ENCODE peak calls at places on chromosome X, in four cellular contexts. One of them, this sample, is unnamed.

GRCh38 chrX:136214551-136214950 is 36.6 kb downstream of the MAP7D3 start:
- DNase-seq in GM12878: no peak
- DNase-seq in H1: no peak
- DNase-seq in HepG2: peak
- DNase-seq in this sample: no peak

GRCh38 chrX:109826954-109827708 is 94.1 kb upstream of the ACSL4 start:
- DNase-seq in GM12878: no peak
- DNase-seq in H1: no peak
- DNase-seq in HepG2: peak
- DNase-seq in this sample: no peak

GRCh38 chrX:134622813-134623185 is 35.5 kb downstream of the PLAC1 start:
- DNase-seq in HepG2: no peak
- DNase-seq in H1: no peak
- DNase-seq in GM12878: no peak
- DNase-seq in this sample: no peak

GRCh38 chrX:150038977-150039599 is 100.8 kb upstream of the EOLA2 start:
- DNase-seq in H1: no peak
- DNase-seq in GM12878: no peak
- DNase-seq in HepG2: no peak
- DNase-seq in this sample: no peak

GRCh38 chrX:38651625-38652601 is 90.6 kb downstream of the TSPAN7 start:
- DNase-seq in HepG2: no peak
- DNase-seq in H1: no peak
- DNase-seq in GM12878: no peak
- DNase-seq in this sample: no peak

GRCh38 chrX:13717697-13718483 is 16.5 kb downstream of the TRAPPC2 start:
- DNase-seq in GM12878: no peak
- DNase-seq in HepG2: no peak
- DNase-seq in H1: no peak
- DNase-seq in this sample: no peak

GRCh38 chrX:50327235-50327634 is 122.7 kb downstream of the CCNB3 start:
- DNase-seq in GM12878: no peak
- DNase-seq in H1: no peak
- DNase-seq in HepG2: no peak
- DNase-seq in this sample: no peak

GRCh38 chrX:150873616-150874015 is 24.9 kb downstream of the CD99L2 start:
- DNase-seq in H1: no peak
- DNase-seq in GM12878: no peak
- DNase-seq in HepG2: no peak
- DNase-seq in this sample: no peak

GRCh38 chrX:56068274-56068758 is 163.8 kb upstream of the KLF8 start:
- DNase-seq in GM12878: no peak
- DNase-seq in H1: no peak
- DNase-seq in HepG2: no peak
- DNase-seq in this sample: no peak

GRCh38 chrX:150478496-150479492 is 89.6 kb upstream of the MTM1 start:
- DNase-seq in GM12878: no peak
- DNase-seq in H1: no peak
- DNase-seq in HepG2: no peak
- DNase-seq in this sample: no peak

GRCh38 chrX:78046362-78046761 is 57.7 kb upstream of the PGK1 start:
- DNase-seq in HepG2: no peak
- DNase-seq in H1: no peak
- DNase-seq in GM12878: no peak
- DNase-seq in this sample: no peak

GRCh38 chrX:14032383-14032782 is 2.7 kb upstream of the GEMIN8 start:
- DNase-seq in GM12878: no peak
- DNase-seq in H1: no peak
- DNase-seq in HepG2: peak
- DNase-seq in this sample: peak

GRCh38 chrX:140502491-140503229 is 2.2 kb downstream of the SOX3 start:
- DNase-seq in HepG2: no peak
- DNase-seq in GM12878: no peak
- DNase-seq in H1: no peak
- DNase-seq in this sample: peak

GRCh38 chrX:24423960-24424359 is 41.1 kb upstream of the PDK3 start:
- DNase-seq in GM12878: no peak
- DNase-seq in H1: no peak
- DNase-seq in HepG2: peak
- DNase-seq in this sample: no peak

GRCh38 chrX:20265726-20266681 is 705 bp downstream of the RPS6KA3 start:
- DNase-seq in GM12878: no peak
- DNase-seq in HepG2: no peak
- DNase-seq in H1: peak
- DNase-seq in this sample: peak

GRCh38 chrX:110012818-110013484 is 10.0 kb downstream of the TMEM164 start:
- DNase-seq in HepG2: no peak
- DNase-seq in GM12878: no peak
- DNase-seq in H1: no peak
- DNase-seq in this sample: no peak

GRCh38 chrX:75303795-75304194 is 29.9 kb downstream of the UPRT start:
- DNase-seq in HepG2: no peak
- DNase-seq in GM12878: no peak
- DNase-seq in H1: no peak
- DNase-seq in this sample: no peak

GRCh38 chrX:115112411-115112810 is 76.8 kb upstream of the RBMXL3 start:
- DNase-seq in HepG2: no peak
- DNase-seq in GM12878: no peak
- DNase-seq in H1: no peak
- DNase-seq in this sample: no peak

GRCh38 chrX:132488819-132489255 is at the start of gene MBNL3:
- DNase-seq in H1: peak
- DNase-seq in GM12878: no peak
- DNase-seq in HepG2: peak
- DNase-seq in this sample: peak

GRCh38 chrX:21926527-21927278 is 13.8 kb upstream of the SMS start:
- DNase-seq in H1: no peak
- DNase-seq in HepG2: peak
- DNase-seq in GM12878: no peak
- DNase-seq in this sample: no peak

GRCh38 chrX:85084770-85085393 is 81.2 kb downstream of the APOOL start:
- DNase-seq in HepG2: peak
- DNase-seq in GM12878: peak
- DNase-seq in H1: no peak
- DNase-seq in this sample: peak

GRCh38 chrX:68699960-68700746 is 52.7 kb downstream of the STARD8 start:
- DNase-seq in HepG2: no peak
- DNase-seq in H1: no peak
- DNase-seq in GM12878: no peak
- DNase-seq in this sample: no peak

GRCh38 chrX:103783971-103784370 is 7.3 kb downstream of the PLP1 start:
- DNase-seq in HepG2: no peak
- DNase-seq in GM12878: no peak
- DNase-seq in H1: no peak
- DNase-seq in this sample: no peak

GRCh38 chrX:101385795-101386541 is at the start of gene BTK:
- DNase-seq in H1: no peak
- DNase-seq in GM12878: peak
- DNase-seq in HepG2: no peak
- DNase-seq in this sample: no peak

GRCh38 chrX:9308426-9308825 is 156.4 kb upstream of the TBL1X start:
- DNase-seq in GM12878: no peak
- DNase-seq in HepG2: no peak
- DNase-seq in H1: no peak
- DNase-seq in this sample: no peak

GRCh38 chrX:37627602-37628001 is 56.1 kb downstream of the LANCL3 start:
- DNase-seq in H1: no peak
- DNase-seq in HepG2: no peak
- DNase-seq in GM12878: no peak
- DNase-seq in this sample: no peak

GRCh38 chrX:25523574-25523973 is 507.8 kb upstream of the ARX start:
- DNase-seq in H1: peak
- DNase-seq in HepG2: peak
- DNase-seq in GM12878: no peak
- DNase-seq in this sample: peak

GRCh38 chrX:130738638-130739195 is 164.3 kb downstream of the ENOX2 start:
- DNase-seq in HepG2: no peak
- DNase-seq in GM12878: no peak
- DNase-seq in H1: peak
- DNase-seq in this sample: no peak
- TF ChIP-seq YY1 in HepG2: no peak
- TF ChIP-seq YY1 in GM12878: no peak
- TF ChIP-seq YY1 in H1: no peak
- TF ChIP-seq YY1 in this sample: no peak

DNA sequence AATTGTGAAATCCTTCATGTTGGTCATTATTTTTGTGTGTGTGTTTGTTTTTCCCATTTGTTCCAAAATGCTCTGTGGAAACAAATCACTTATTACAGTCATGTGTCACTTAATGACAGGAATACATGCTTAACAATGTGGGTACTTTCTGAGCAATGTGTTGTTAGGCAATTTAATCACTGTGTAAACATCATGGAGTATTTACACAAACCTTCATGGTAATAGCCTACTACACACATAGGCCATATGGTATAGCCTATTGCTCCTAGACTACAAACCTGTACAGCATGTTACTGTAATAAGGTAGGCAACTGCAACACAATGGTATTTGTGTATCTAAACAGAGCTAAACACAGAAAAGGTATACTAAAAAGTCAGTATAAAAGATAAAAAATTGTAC is 388.9 kb upstream of the PPP1R2C start:
- DNase-seq in H1: no peak
- DNase-seq in GM12878: no peak
- DNase-seq in HepG2: peak
- DNase-seq in this sample: no peak
- TF ChIP-seq TCF12 in H1: no peak
- TF ChIP-seq TCF12 in GM12878: no peak
- TF ChIP-seq TCF12 in HepG2: no peak
- TF ChIP-seq TCF12 in this sample: no peak

DNA sequence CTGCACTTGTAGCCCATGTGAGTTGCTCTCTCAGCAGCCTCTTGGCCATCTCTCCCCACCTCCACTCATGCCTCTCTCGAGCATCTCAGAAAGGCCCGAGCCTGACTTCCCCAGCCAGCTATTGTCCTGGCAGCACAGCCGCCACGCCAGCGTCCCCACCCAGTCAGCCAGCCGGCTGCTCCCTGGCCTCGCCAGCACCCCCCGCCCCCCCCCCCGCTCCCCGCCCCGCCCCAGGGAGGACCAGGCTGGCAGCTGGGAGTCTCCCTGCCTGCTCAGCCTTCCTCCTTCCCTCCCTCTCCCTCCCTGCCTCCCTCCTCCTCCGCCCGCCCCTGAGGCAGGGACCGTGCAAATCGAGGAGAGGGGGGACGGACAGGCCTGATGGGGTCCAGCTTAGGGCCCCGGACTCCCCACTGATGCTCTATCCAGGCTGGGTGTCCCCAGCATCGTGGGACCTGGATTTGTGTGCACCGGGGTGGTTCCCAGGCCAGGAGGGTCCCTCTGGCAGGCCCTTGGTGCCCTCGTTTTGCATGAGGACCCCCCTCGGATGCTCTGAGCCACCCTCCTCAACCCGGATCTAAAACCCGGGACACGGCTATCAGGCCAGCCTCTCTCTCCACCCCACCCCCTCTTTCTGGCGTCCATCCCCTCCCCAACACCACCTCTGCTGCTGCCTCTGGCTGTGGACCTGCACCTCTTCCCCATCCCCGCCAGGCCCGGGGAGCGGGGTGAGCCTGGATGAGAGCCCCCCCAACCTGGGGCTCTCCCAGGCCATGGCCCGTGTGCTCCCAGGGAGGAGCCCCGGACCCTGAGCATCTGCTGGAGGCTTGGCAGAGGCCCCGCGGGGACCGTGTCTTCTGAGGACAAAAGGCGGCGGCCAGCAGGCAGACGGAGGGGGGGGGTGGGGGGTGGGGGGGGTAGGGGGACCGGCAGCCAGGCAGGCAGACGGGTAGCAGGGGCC is at the start of gene GPR173:
- DNase-seq in GM12878: no peak
- DNase-seq in HepG2: no peak
- DNase-seq in H1: peak
- DNase-seq in this sample: peak
- H3K9ac ChIP-seq in GM12878: no peak
- H3K9ac ChIP-seq in HepG2: no peak
- H3K9ac ChIP-seq in H1: peak
- H3K9ac ChIP-seq in this sample: peak

GRCh38 chrX:45143455-45143854 is 57.2 kb downstream of the DIPK2B start:
- DNase-seq in HepG2: peak
- DNase-seq in H1: no peak
- DNase-seq in GM12878: no peak
- DNase-seq in this sample: no peak
- TF ChIP-seq YY1 in HepG2: no peak
- TF ChIP-seq YY1 in H1: no peak
- TF ChIP-seq YY1 in GM12878: no peak
- TF ChIP-seq YY1 in this sample: no peak

DNA sequence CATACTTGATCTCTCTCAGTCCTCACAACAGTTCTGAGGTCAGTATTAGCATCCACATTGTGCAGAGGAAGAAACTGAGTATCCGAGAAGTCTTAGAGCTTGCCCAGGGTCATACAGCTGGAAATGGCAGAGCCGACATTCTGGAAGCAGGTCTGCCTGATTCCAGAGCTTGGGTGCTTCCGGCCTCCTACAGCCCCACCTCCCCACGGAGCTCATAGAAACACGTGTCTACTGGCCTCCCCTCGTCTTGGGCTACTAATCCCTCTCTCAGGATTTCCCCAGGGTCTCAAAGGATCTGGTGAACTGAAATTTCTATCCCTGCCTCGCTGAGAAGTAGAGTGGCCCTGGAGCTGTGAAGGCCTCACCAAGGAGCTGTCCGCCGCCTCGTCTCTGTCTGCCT is 12.0 kb upstream of the KDM5C start:
- DNase-seq in H1: no peak
- DNase-seq in HepG2: no peak
- DNase-seq in GM12878: no peak
- DNase-seq in this sample: no peak
- TF ChIP-seq TCF12 in H1: no peak
- TF ChIP-seq TCF12 in HepG2: no peak
- TF ChIP-seq TCF12 in GM12878: no peak
- TF ChIP-seq TCF12 in this sample: no peak

GRCh38 chrX:39909996-39910395 is 187.8 kb downstream of the BCOR start:
- DNase-seq in H1: no peak
- DNase-seq in HepG2: no peak
- DNase-seq in GM12878: no peak
- DNase-seq in this sample: no peak
- H3K9ac ChIP-seq in H1: no peak
- H3K9ac ChIP-seq in HepG2: no peak
- H3K9ac ChIP-seq in GM12878: no peak
- H3K9ac ChIP-seq in this sample: no peak

GRCh38 chrX:124240422-124240821 is 92.0 kb upstream of the TEX13D start:
- DNase-seq in HepG2: no peak
- DNase-seq in H1: no peak
- DNase-seq in GM12878: no peak
- DNase-seq in this sample: no peak
- TF ChIP-seq YY1 in HepG2: no peak
- TF ChIP-seq YY1 in H1: no peak
- TF ChIP-seq YY1 in GM12878: no peak
- TF ChIP-seq YY1 in this sample: no peak

This sample was measured in SK-N-SH.